ENCODE peak calls at places on chromosomes 2 and 18, in ten cellular contexts. One of them, this sample, is unnamed.

GRCh38 chr2:12253167-12253778 is 463.5 kb upstream of the TRIB2 start:
- DNase-seq in GM23338: no peak
- DNase-seq in endothelial cell: no peak
- DNase-seq in astrocyte of the spinal cord: no peak
- DNase-seq in endothelial cell of umbilical vein: no peak
- DNase-seq in mucosa of descending colon: no peak
- DNase-seq in AG09309: no peak
- DNase-seq in A549: no peak
- DNase-seq in psoas muscle: no peak
- DNase-seq in GM20000: no peak
- DNase-seq in this sample: no peak

GRCh38 chr2:16973586-16974274 is 308.1 kb upstream of the CYRIA start:
- DNase-seq in GM23338: no peak
- DNase-seq in endothelial cell: no peak
- DNase-seq in astrocyte of the spinal cord: peak
- DNase-seq in endothelial cell of umbilical vein: no peak
- DNase-seq in mucosa of descending colon: no peak
- DNase-seq in AG09309: peak
- DNase-seq in A549: no peak
- DNase-seq in psoas muscle: no peak
- DNase-seq in GM20000: no peak
- DNase-seq in this sample: no peak

GRCh38 chr2:222160125-222160524 is 138.7 kb downstream of the PAX3 start:
- DNase-seq in GM23338: no peak
- DNase-seq in endothelial cell: no peak
- DNase-seq in astrocyte of the spinal cord: no peak
- DNase-seq in endothelial cell of umbilical vein: no peak
- DNase-seq in mucosa of descending colon: no peak
- DNase-seq in AG09309: no peak
- DNase-seq in A549: no peak
- DNase-seq in psoas muscle: no peak
- DNase-seq in GM20000: no peak
- DNase-seq in this sample: no peak

GRCh38 chr18:58525928-58526424 is 102.9 kb downstream of the ALPK2 start:
- DNase-seq in GM23338: no peak
- DNase-seq in endothelial cell: no peak
- DNase-seq in astrocyte of the spinal cord: no peak
- DNase-seq in endothelial cell of umbilical vein: no peak
- DNase-seq in mucosa of descending colon: no peak
- DNase-seq in AG09309: no peak
- DNase-seq in A549: no peak
- DNase-seq in psoas muscle: no peak
- DNase-seq in GM20000: no peak
- DNase-seq in this sample: no peak

GRCh38 chr2:190948671-190949070 is 65.3 kb downstream of the STAT1 start:
- DNase-seq in GM23338: no peak
- DNase-seq in endothelial cell: no peak
- DNase-seq in astrocyte of the spinal cord: peak
- DNase-seq in endothelial cell of umbilical vein: peak
- DNase-seq in mucosa of descending colon: no peak
- DNase-seq in AG09309: no peak
- DNase-seq in A549: no peak
- DNase-seq in psoas muscle: no peak
- DNase-seq in GM20000: no peak
- DNase-seq in this sample: no peak

GRCh38 chr2:69123182-69123581 is 110.2 kb downstream of the ANTXR1 start:
- DNase-seq in GM23338: no peak
- DNase-seq in endothelial cell: no peak
- DNase-seq in astrocyte of the spinal cord: no peak
- DNase-seq in endothelial cell of umbilical vein: no peak
- DNase-seq in mucosa of descending colon: no peak
- DNase-seq in AG09309: no peak
- DNase-seq in A549: no peak
- DNase-seq in psoas muscle: no peak
- DNase-seq in GM20000: no peak
- DNase-seq in this sample: no peak

GRCh38 chr2:177262137-177262536 is 2.4 kb downstream of the NFE2L2 start:
- DNase-seq in GM23338: no peak
- DNase-seq in endothelial cell: no peak
- DNase-seq in astrocyte of the spinal cord: no peak
- DNase-seq in endothelial cell of umbilical vein: peak
- DNase-seq in mucosa of descending colon: no peak
- DNase-seq in AG09309: no peak
- DNase-seq in A549: no peak
- DNase-seq in psoas muscle: no peak
- DNase-seq in GM20000: no peak
- DNase-seq in this sample: no peak

GRCh38 chr18:62730926-62731325 is 15.6 kb downstream of the PHLPP1 start:
- DNase-seq in GM23338: no peak
- DNase-seq in endothelial cell: no peak
- DNase-seq in astrocyte of the spinal cord: no peak
- DNase-seq in endothelial cell of umbilical vein: no peak
- DNase-seq in mucosa of descending colon: no peak
- DNase-seq in AG09309: no peak
- DNase-seq in A549: no peak
- DNase-seq in psoas muscle: no peak
- DNase-seq in GM20000: no peak
- DNase-seq in this sample: no peak

GRCh38 chr2:132766573-132766972 is 96.6 kb upstream of the LYPD1 start:
- DNase-seq in GM23338: no peak
- DNase-seq in endothelial cell: no peak
- DNase-seq in astrocyte of the spinal cord: no peak
- DNase-seq in endothelial cell of umbilical vein: no peak
- DNase-seq in mucosa of descending colon: no peak
- DNase-seq in AG09309: no peak
- DNase-seq in A549: no peak
- DNase-seq in psoas muscle: no peak
- DNase-seq in GM20000: no peak
- DNase-seq in this sample: no peak

GRCh38 chr18:8423051-8423558 is 186.1 kb upstream of the RAB12 start:
- DNase-seq in GM23338: no peak
- DNase-seq in endothelial cell: no peak
- DNase-seq in astrocyte of the spinal cord: peak
- DNase-seq in endothelial cell of umbilical vein: peak
- DNase-seq in mucosa of descending colon: no peak
- DNase-seq in AG09309: peak
- DNase-seq in A549: no peak
- DNase-seq in psoas muscle: no peak
- DNase-seq in GM20000: no peak
- DNase-seq in this sample: no peak

GRCh38 chr2:75787532-75788132 is 76.9 kb upstream of the GCFC2 start:
- DNase-seq in GM23338: peak
- DNase-seq in endothelial cell: no peak
- DNase-seq in astrocyte of the spinal cord: peak
- DNase-seq in endothelial cell of umbilical vein: peak
- DNase-seq in mucosa of descending colon: no peak
- DNase-seq in AG09309: peak
- DNase-seq in A549: no peak
- DNase-seq in psoas muscle: no peak
- DNase-seq in GM20000: peak
- DNase-seq in this sample: peak

GRCh38 chr2:168821577-168821976 is 19.1 kb downstream of the NOSTRIN start:
- DNase-seq in GM23338: no peak
- DNase-seq in endothelial cell: no peak
- DNase-seq in astrocyte of the spinal cord: no peak
- DNase-seq in endothelial cell of umbilical vein: no peak
- DNase-seq in mucosa of descending colon: no peak
- DNase-seq in AG09309: no peak
- DNase-seq in A549: no peak
- DNase-seq in psoas muscle: no peak
- DNase-seq in GM20000: no peak
- DNase-seq in this sample: no peak

DNA sequence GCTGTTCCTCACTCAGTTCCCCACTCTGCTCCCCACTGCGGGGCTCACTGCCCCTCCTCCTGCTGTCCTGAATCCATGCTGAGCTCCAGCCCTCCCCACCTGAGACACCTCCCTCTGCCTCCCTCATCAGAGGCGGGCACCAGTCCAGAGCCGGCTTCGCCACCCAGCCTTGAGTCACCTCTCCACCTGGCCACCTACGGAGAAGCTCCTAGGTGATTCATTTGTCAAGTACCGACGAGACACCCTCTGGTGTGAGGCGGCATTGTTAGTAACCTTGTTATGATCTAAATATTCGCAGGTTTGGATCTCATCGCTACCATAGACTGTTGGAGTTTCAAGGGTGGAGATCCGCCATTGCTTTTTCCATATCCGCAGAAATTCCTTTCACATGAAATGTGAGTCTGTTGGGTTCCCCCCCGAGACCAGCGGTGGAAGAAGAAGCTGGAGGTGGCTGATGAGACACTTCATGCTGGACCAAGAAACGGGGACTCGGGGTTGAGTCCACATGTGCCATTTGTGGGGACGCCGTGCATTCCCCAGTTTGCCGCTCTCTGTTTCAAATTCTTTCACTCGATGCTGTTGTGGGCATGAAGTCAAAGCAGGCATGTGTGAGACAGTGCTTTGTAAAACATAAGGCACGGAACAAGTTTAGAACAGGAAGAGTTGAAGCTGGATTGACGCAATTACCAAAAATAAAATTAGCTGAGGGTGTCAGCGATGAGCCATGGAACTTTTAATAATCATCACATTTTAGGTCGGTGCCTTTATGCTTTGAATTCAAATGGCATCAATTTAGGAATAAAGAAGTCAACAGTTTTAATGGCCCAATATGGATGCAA is 259.8 kb upstream of the HDAC4 start:
- DNase-seq in GM23338: no peak
- DNase-seq in endothelial cell: no peak
- DNase-seq in astrocyte of the spinal cord: no peak
- DNase-seq in endothelial cell of umbilical vein: no peak
- DNase-seq in mucosa of descending colon: no peak
- DNase-seq in AG09309: no peak
- DNase-seq in A549: no peak
- DNase-seq in psoas muscle: no peak
- DNase-seq in GM20000: no peak
- DNase-seq in this sample: no peak
- TF ChIP-seq CTCF in GM23338: no peak
- TF ChIP-seq CTCF in endothelial cell: no peak
- TF ChIP-seq CTCF in astrocyte of the spinal cord: no peak
- TF ChIP-seq CTCF in endothelial cell of umbilical vein: no peak
- TF ChIP-seq CTCF in mucosa of descending colon: no peak
- TF ChIP-seq CTCF in AG09309: no peak
- TF ChIP-seq CTCF in A549: no peak
- TF ChIP-seq CTCF in psoas muscle: no peak
- TF ChIP-seq CTCF in GM20000: no peak
- TF ChIP-seq CTCF in this sample: no peak

GRCh38 chr2:27024188-27024587 is 8.6 kb upstream of the TMEM214 start:
- DNase-seq in GM23338: peak
- DNase-seq in endothelial cell: peak
- DNase-seq in astrocyte of the spinal cord: no peak
- DNase-seq in endothelial cell of umbilical vein: no peak
- DNase-seq in mucosa of descending colon: no peak
- DNase-seq in AG09309: no peak
- DNase-seq in A549: peak
- DNase-seq in psoas muscle: peak
- DNase-seq in GM20000: no peak
- DNase-seq in this sample: no peak
- TF ChIP-seq CTCF in GM23338: peak
- TF ChIP-seq CTCF in endothelial cell: peak
- TF ChIP-seq CTCF in astrocyte of the spinal cord: peak
- TF ChIP-seq CTCF in endothelial cell of umbilical vein: no peak
- TF ChIP-seq CTCF in mucosa of descending colon: no peak
- TF ChIP-seq CTCF in AG09309: no peak
- TF ChIP-seq CTCF in A549: peak
- TF ChIP-seq CTCF in psoas muscle: no peak
- TF ChIP-seq CTCF in GM20000: no peak
- TF ChIP-seq CTCF in this sample: no peak

GRCh38 chr2:113965644-113966043 is 75.8 kb downstream of the ACTR3 start:
- DNase-seq in GM23338: peak
- DNase-seq in endothelial cell: peak
- DNase-seq in astrocyte of the spinal cord: peak
- DNase-seq in endothelial cell of umbilical vein: peak
- DNase-seq in mucosa of descending colon: no peak
- DNase-seq in AG09309: no peak
- DNase-seq in A549: no peak
- DNase-seq in psoas muscle: no peak
- DNase-seq in GM20000: peak
- DNase-seq in this sample: no peak

GRCh38 chr2:113964436-113964835 is 74.5 kb downstream of the ACTR3 start:
- DNase-seq in GM23338: no peak
- DNase-seq in endothelial cell: no peak
- DNase-seq in astrocyte of the spinal cord: no peak
- DNase-seq in endothelial cell of umbilical vein: no peak
- DNase-seq in mucosa of descending colon: no peak
- DNase-seq in AG09309: no peak
- DNase-seq in A549: no peak
- DNase-seq in psoas muscle: no peak
- DNase-seq in GM20000: no peak
- DNase-seq in this sample: no peak

GRCh38 chr2:113962692-113963480 is 73.0 kb downstream of the ACTR3 start:
- DNase-seq in GM23338: no peak
- DNase-seq in endothelial cell: no peak
- DNase-seq in astrocyte of the spinal cord: peak
- DNase-seq in endothelial cell of umbilical vein: no peak
- DNase-seq in mucosa of descending colon: no peak
- DNase-seq in AG09309: no peak
- DNase-seq in A549: no peak
- DNase-seq in psoas muscle: no peak
- DNase-seq in GM20000: no peak
- DNase-seq in this sample: no peak

GRCh38 chr2:113965228-113965627 is 75.3 kb downstream of the ACTR3 start:
- DNase-seq in GM23338: no peak
- DNase-seq in endothelial cell: no peak
- DNase-seq in astrocyte of the spinal cord: no peak
- DNase-seq in endothelial cell of umbilical vein: no peak
- DNase-seq in mucosa of descending colon: no peak
- DNase-seq in AG09309: no peak
- DNase-seq in A549: no peak
- DNase-seq in psoas muscle: no peak
- DNase-seq in GM20000: no peak
- DNase-seq in this sample: no peak

GRCh38 chr2:113963965-113964364 is 74.1 kb downstream of the ACTR3 start:
- DNase-seq in GM23338: no peak
- DNase-seq in endothelial cell: no peak
- DNase-seq in astrocyte of the spinal cord: no peak
- DNase-seq in endothelial cell of umbilical vein: no peak
- DNase-seq in mucosa of descending colon: no peak
- DNase-seq in AG09309: no peak
- DNase-seq in A549: no peak
- DNase-seq in psoas muscle: no peak
- DNase-seq in GM20000: no peak
- DNase-seq in this sample: no peak
- TF ChIP-seq CTCF in GM23338: peak
- TF ChIP-seq CTCF in endothelial cell: no peak
- TF ChIP-seq CTCF in astrocyte of the spinal cord: no peak
- TF ChIP-seq CTCF in endothelial cell of umbilical vein: no peak
- TF ChIP-seq CTCF in mucosa of descending colon: no peak
- TF ChIP-seq CTCF in AG09309: peak
- TF ChIP-seq CTCF in A549: peak
- TF ChIP-seq CTCF in psoas muscle: no peak
- TF ChIP-seq CTCF in GM20000: no peak
- TF ChIP-seq CTCF in this sample: no peak

DNA sequence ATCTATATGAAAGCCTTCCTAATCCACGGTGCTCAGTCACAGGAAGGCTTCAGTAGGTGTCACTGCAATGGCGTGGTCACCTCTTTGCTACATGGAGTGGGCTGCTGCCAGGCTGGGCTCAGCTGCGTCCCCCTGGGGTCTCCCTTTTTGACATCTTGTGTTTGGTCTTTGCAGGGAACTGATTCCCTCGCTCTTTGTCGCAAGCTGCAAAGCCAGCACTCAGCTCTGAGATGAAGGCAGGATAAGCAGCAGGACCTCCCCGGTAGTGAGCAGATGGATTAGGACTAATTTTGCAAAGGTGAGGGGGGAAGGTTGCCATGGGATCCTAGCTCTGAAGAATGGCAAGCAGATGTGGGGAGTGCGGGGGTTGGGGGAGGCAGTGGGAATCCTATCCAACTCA is 173.9 kb upstream of the ARL4C start:
- DNase-seq in GM23338: no peak
- DNase-seq in endothelial cell: no peak
- DNase-seq in astrocyte of the spinal cord: no peak
- DNase-seq in endothelial cell of umbilical vein: no peak
- DNase-seq in mucosa of descending colon: no peak
- DNase-seq in AG09309: no peak
- DNase-seq in A549: no peak
- DNase-seq in psoas muscle: no peak
- DNase-seq in GM20000: no peak
- DNase-seq in this sample: no peak
- TF ChIP-seq CTCF in GM23338: no peak
- TF ChIP-seq CTCF in endothelial cell: no peak
- TF ChIP-seq CTCF in astrocyte of the spinal cord: no peak
- TF ChIP-seq CTCF in endothelial cell of umbilical vein: no peak
- TF ChIP-seq CTCF in mucosa of descending colon: no peak
- TF ChIP-seq CTCF in AG09309: no peak
- TF ChIP-seq CTCF in A549: no peak
- TF ChIP-seq CTCF in psoas muscle: no peak
- TF ChIP-seq CTCF in GM20000: no peak
- TF ChIP-seq CTCF in this sample: no peak

This sample was measured in GM10248.